ENCODE peak calls at places on chromosome 1, in eight cellular contexts. D is AG04450; Q is skeletal muscle cell; X is ureter; L is stimulated activated CD8-positive, alpha-beta memory T cell treated with anti-CD3 and anti-CD28 coated beads, Interleukin-12 subunit alpha, Interleukin-12 subunit beta, amount 100 ng/mL, for 4 hours; A is effector memory CD8-positive, alpha-beta T cell; K is hypothalamus; J is CD8-positive, alpha-beta memory T cell. V is an unnamed sample.

GRCh38 chr1:162022626-162023025 is 1.0 kb downstream of the OLFML2B start:
- DNase-seq in L (no peak), X (no peak), Q (no peak), K (no peak), D (no peak), A (no peak), J (no peak), V (no peak)

GRCh38 chr1:183191833-183192232 is 5.8 kb downstream of the LAMC2 start:
- DNase-seq in A (no peak), D (peak), X (no peak), L (no peak), K (no peak), J (no peak), Q (peak), V (peak)

GRCh38 chr1:117605164-117605810 is 561 bp upstream of the TENT5C start:
- DNase-seq in Q (no peak), D (no peak), L (no peak), J (no peak), X (no peak), K (no peak), A (no peak), V (no peak)

GRCh38 chr1:15031251-15031930 is 122.2 kb upstream of the TMEM51 start:
- DNase-seq in D (no peak), Q (no peak), J (no peak), A (no peak), X (no peak), K (no peak), L (no peak), V (no peak)

GRCh38 chr1:161487483-161487827 is 17.8 kb upstream of the FCGR2A start:
- DNase-seq in L (no peak), J (no peak), Q (no peak), K (no peak), D (no peak), A (no peak), X (no peak), V (peak)

GRCh38 chr1:234920843-234921140 is 207.8 kb downstream of the TOMM20 start:
- DNase-seq in X (no peak), Q (no peak), J (no peak), D (no peak), L (no peak), K (no peak), A (no peak), V (no peak)

GRCh38 chr1:90856608-90857007 is 139.5 kb upstream of the BARHL2 start:
- DNase-seq in A (no peak), D (no peak), L (no peak), K (no peak), X (no peak), Q (no peak), J (no peak), V (no peak)

GRCh38 chr1:40042337-40042736 is 1.8 kb downstream of the CAP1 start:
- DNase-seq in A (no peak), L (no peak), X (no peak), Q (no peak), K (no peak), D (no peak), J (no peak), V (peak)

V was measured in HS-5.